ENCODE peak calls at places on chromosomes 4 and X, in seven cellular contexts. I is heart left ventricle, T is uterus, B is fibroblast of lung, K is HepG2, W is kidney, G is lung. C is an unnamed sample.

GRCh38 chrX:9333873-9334272 is 131.0 kb upstream of the TBL1X start:
- DNase-seq in I (no peak), T (no peak), B (no peak), K (no peak), W (no peak), G (no peak), C (no peak)

GRCh38 chrX:22748093-22748999 is 251.4 kb upstream of the DDX53 start:
- DNase-seq in I (peak; percentile 10), T (peak; percentile 40), B (peak; percentile 19), K (peak; percentile 13), W (no peak), G (peak; percentile 39), C (peak; percentile 54)

GRCh38 chr4:54384563-54384962 is 155.5 kb downstream of the PDGFRA start:
- DNase-seq in I (peak; percentile 17), T (no peak), B (peak; percentile 23), K (peak; percentile 3), W (no peak), G (no peak), C (no peak)

GRCh38 chrX:148811236-148811635 is 310.8 kb downstream of the AFF2 start:
- DNase-seq in I (no peak), T (no peak), B (peak; percentile 52), K (no peak), W (no peak), G (no peak), C (no peak)

GRCh38 chrX:136954930-136955329 is 74.4 kb upstream of the RBMX start:
- DNase-seq in I (no peak), T (no peak), B (peak; percentile 28), K (peak; percentile 6), W (no peak), G (no peak), C (no peak)

GRCh38 chr4:76930721-76931481 is 18.7 kb upstream of the SEPTIN11 start:
- DNase-seq in I (no peak), T (no peak), B (no peak), K (no peak), W (no peak), G (no peak), C (no peak)

GRCh38 chr4:169009281-169010124 is 552 bp downstream of the CBR4 start:
- DNase-seq in I (peak; percentile 66), T (peak; percentile 74), B (peak; percentile 57), K (peak; percentile 63), W (peak; percentile 89), G (peak; percentile 51), C (peak; percentile 57)

GRCh38 chr4:98181815-98182214 is 38.5 kb upstream of the STPG2 start:
- DNase-seq in I (no peak), T (no peak), B (peak; percentile 19), K (no peak), W (no peak), G (no peak), C (no peak)

GRCh38 chr4:59869056-59869455 is 1331.1 kb upstream of the ADGRL3 start:
- DNase-seq in I (no peak), T (no peak), B (no peak), K (no peak), W (no peak), G (no peak), C (no peak)

GRCh38 chrX:3262906-3263305 is 83.5 kb downstream of the MXRA5 start:
- DNase-seq in I (no peak), T (no peak), B (peak; percentile 93), K (peak; percentile 6), W (no peak), G (no peak), C (peak; percentile 1)

GRCh38 chrX:76617020-76617419 is 189.5 kb downstream of the MAGEE1 start:
- DNase-seq in I (no peak), T (no peak), B (no peak), K (no peak), W (no peak), G (no peak), C (no peak)
- H3K9me3 ChIP-seq in I (peaks cover 5% of the 10 kb centered on the region), T (no peaks in the 10 kb centered on the region), B (no peaks in the 10 kb centered on the region), K (no peaks in the 10 kb centered on the region), W (peaks cover 16% of the 10 kb centered on the region), G (peaks cover 16% of the 10 kb centered on the region), C (no peaks in the 10 kb centered on the region)

DNA sequence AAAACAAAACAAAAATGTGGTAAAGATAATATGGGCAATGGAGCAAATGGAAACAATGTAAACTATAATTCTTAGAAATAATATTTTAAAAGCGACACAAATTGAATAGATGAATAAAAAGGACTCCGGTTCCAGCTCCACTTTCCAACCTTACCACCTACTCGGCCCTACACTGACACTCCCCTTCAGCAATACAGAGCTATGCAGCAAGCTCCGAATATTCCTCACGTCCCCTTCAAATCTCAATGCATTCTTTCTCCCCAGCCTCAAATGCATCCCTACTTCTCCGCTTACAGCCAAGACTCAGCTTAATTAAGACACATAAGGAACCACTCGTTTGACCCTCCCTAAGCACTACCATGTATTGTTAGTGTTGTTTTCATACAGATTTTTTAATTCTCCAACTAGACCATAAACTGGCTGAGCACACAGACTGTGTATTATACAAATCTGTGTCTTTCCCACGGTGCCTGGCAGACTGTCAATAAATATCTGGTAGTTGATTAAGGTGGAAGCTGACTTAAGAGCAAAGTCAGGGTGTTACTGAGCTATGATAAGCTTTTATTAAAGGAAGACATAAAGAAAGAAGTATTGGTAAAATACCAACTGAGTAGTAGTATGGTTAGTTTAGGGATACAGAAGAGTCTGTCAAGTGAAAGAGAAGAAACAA is 219.1 kb downstream of the NR3C2 start:
- DNase-seq in I (no peak), T (no peak), B (no peak), K (no peak), W (no peak), G (no peak), C (no peak)
- H3K9me3 ChIP-seq in I (no peaks in the 10 kb centered on the region), T (no peaks in the 10 kb centered on the region), B (no peaks in the 10 kb centered on the region), K (no peaks in the 10 kb centered on the region), W (no peaks in the 10 kb centered on the region), G (no peaks in the 10 kb centered on the region), C (no peaks in the 10 kb centered on the region)

DNA sequence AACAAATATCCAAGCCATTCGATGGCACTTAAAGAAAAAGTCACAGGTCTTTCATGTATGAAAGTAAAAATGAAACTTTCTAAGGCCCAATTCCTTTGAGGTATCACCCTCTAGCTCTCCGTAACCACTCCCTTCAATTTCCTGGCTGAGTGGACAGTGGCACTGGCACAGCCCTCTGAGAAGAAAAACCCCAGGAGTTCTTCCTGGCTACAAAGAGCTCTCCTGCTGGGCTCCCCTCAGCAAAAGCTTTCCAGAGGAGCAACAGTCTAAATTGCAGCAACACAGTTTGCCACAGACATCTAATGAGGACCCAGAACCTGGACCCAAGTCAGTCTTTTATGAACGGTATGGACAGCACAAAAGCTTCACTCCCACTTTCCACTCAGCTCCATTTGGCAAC is 71.8 kb downstream of the FUNDC1 start:
- DNase-seq in I (no peak), T (no peak), B (no peak), K (no peak), W (no peak), G (no peak), C (no peak)
- H3K9me3 ChIP-seq in I (no peaks in the 10 kb centered on the region), T (no peaks in the 10 kb centered on the region), B (no peaks in the 10 kb centered on the region), K (no peaks in the 10 kb centered on the region), W (no peaks in the 10 kb centered on the region), G (no peaks in the 10 kb centered on the region), C (no peaks in the 10 kb centered on the region)

GRCh38 chr4:139319571-139319970 is 17.3 kb upstream of the NDUFC1 start:
- DNase-seq in I (no peak), T (no peak), B (no peak), K (no peak), W (no peak), G (no peak), C (no peak)

GRCh38 chr4:139315221-139315675 is 13.0 kb upstream of the NDUFC1 start:
- DNase-seq in I (no peak), T (no peak), B (no peak), K (no peak), W (no peak), G (no peak), C (no peak)

GRCh38 chr4:139317635-139318034 is 15.4 kb upstream of the NDUFC1 start:
- DNase-seq in I (no peak), T (no peak), B (no peak), K (no peak), W (no peak), G (no peak), C (no peak)

GRCh38 chr4:139314047-139314800 is 11.9 kb upstream of the NDUFC1 start:
- DNase-seq in I (no peak), T (no peak), B (no peak), K (no peak), W (no peak), G (no peak), C (no peak)

DNA sequence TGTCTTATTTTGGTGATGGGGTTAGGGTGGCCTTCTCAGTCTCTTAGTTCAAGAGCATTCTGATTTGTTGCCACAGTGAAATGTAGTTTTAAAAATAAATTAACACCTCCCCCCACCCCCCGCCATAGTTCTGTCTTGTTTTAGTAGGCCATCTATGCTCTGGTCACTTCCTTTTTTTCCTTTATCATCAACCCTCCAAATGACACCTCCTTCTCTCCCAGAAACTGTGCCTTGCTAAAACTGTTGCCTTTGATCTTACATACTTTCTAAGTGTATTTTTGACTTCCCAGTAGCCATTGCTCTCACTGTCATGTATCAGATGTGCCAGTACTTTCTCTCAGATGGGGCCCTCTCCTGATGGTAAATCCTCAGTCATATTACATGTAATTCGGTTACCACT is 14.5 kb upstream of the NDUFC1 start:
- DNase-seq in I (no peak), T (no peak), B (no peak), K (no peak), W (no peak), G (no peak), C (no peak)
- H3K9me3 ChIP-seq in I (no peaks in the 10 kb centered on the region), T (no peaks in the 10 kb centered on the region), B (no peaks in the 10 kb centered on the region), K (no peaks in the 10 kb centered on the region), W (no peaks in the 10 kb centered on the region), G (no peaks in the 10 kb centered on the region), C (no peaks in the 10 kb centered on the region)

GRCh38 chr4:19195696-19196095 is 1056.0 kb upstream of the SLIT2 start:
- DNase-seq in I (no peak), T (no peak), B (no peak), K (no peak), W (peak; percentile 7), G (no peak), C (no peak)
- H3K9me3 ChIP-seq in I (no peaks in the 10 kb centered on the region), T (no peaks in the 10 kb centered on the region), B (no peaks in the 10 kb centered on the region), K (peaks cover 87% of the 10 kb centered on the region), W (no peaks in the 10 kb centered on the region), G (no peaks in the 10 kb centered on the region), C (no peaks in the 10 kb centered on the region)

GRCh38 chr4:340011-340410 is 2.4 kb downstream of the ZNF141 start:
- DNase-seq in I (no peak), T (no peak), B (no peak), K (no peak), W (no peak), G (no peak), C (no peak)
- H3K9me3 ChIP-seq in I (no peaks in the 10 kb centered on the region), T (no peaks in the 10 kb centered on the region), B (no peaks in the 10 kb centered on the region), K (peaks cover 77% of the 10 kb centered on the region), W (peaks cover 3% of the 10 kb centered on the region), G (peaks cover 4% of the 10 kb centered on the region), C (peaks cover 14% of the 10 kb centered on the region)

C was measured in Caco-2.